ENCODE peak calls at places on chromosomes 2 and 18, in ten cellular contexts. Y, L, G, R, N, A, Q, V, I and E are unnamed samples.

GRCh38 chr2:19617251-19617650 is 258.8 kb upstream of the OSR1 start:
- DNase-seq in Y (no peak), L (no peak), G (no peak), R (no peak), N (no peak), A (peak), Q (no peak), V (no peak), I (no peak), E (peak)

GRCh38 chr18:25147878-25148488 is 204.0 kb downstream of the ZNF521 start:
- DNase-seq in Y (no peak), L (no peak), G (no peak), R (no peak), N (no peak), A (no peak), Q (no peak), V (no peak), I (no peak), E (no peak)

GRCh38 chr2:24164416-24164973 is 10.4 kb upstream of the FAM228A start:
- DNase-seq in Y (peak), L (no peak), G (no peak), R (peak), N (peak), A (peak), Q (peak), V (peak), I (no peak), E (no peak)

GRCh38 chr2:197137234-197137633 is 173.3 kb downstream of the ANKRD44 start:
- DNase-seq in Y (no peak), L (no peak), G (no peak), R (no peak), N (peak), A (peak), Q (no peak), V (no peak), I (no peak), E (peak)

GRCh38 chr18:46899274-46899948 is 17.9 kb downstream of the PIAS2 start:
- DNase-seq in Y (no peak), L (no peak), G (no peak), R (no peak), N (peak), A (no peak), Q (peak), V (no peak), I (no peak), E (peak)

GRCh38 chr18:13611616-13612110 is 114.7 kb downstream of the FAM210A start:
- DNase-seq in Y (no peak), L (peak), G (no peak), R (no peak), N (peak), A (peak), Q (peak), V (no peak), I (no peak), E (peak)

GRCh38 chr18:3083776-3084175 is 70.8 kb upstream of the LPIN2 start:
- DNase-seq in Y (no peak), L (no peak), G (no peak), R (no peak), N (no peak), A (no peak), Q (no peak), V (no peak), I (no peak), E (no peak)

GRCh38 chr2:172169611-172170010 is 66.9 kb upstream of the DLX2 start:
- DNase-seq in Y (no peak), L (no peak), G (no peak), R (no peak), N (no peak), A (no peak), Q (no peak), V (no peak), I (no peak), E (no peak)

GRCh38 chr2:223760838-223761502 is 76.4 kb downstream of the AP1S3 start:
- DNase-seq in Y (peak), L (peak), G (peak), R (no peak), N (peak), A (peak), Q (peak), V (no peak), I (peak), E (peak)

GRCh38 chr2:198371902-198372611 is 567.7 kb downstream of the PLCL1 start:
- DNase-seq in Y (no peak), L (no peak), G (no peak), R (no peak), N (no peak), A (peak), Q (no peak), V (no peak), I (no peak), E (peak)

GRCh38 chr18:63725682-63726480 is 23.1 kb downstream of the SERPINB11 start:
- DNase-seq in Y (no peak), L (no peak), G (no peak), R (no peak), N (no peak), A (no peak), Q (no peak), V (peak), I (no peak), E (peak)